ENCODE peak calls at places on chromosomes 11 and 22, in nine cellular contexts. One of them, this sample, is unnamed.
A peak's percentile ranks its signal among the peaks of the same experiment; 100 is the strongest.

GRCh38 chr22:22030493-22031182 is 48.1 kb upstream of the TOP3B start:
- DNase-seq in IMR-90: peak; percentile 50
- DNase-seq in dorsolateral prefrontal cortex: no peak
- DNase-seq in body of pancreas: no peak
- DNase-seq in AG04450: no peak
- DNase-seq in astrocyte of the spinal cord: no peak
- DNase-seq in coronary artery: no peak
- DNase-seq in brain microvascular endothelial cell: no peak
- DNase-seq in mucosa of descending colon: peak; percentile 57
- DNase-seq in this sample: no peak

GRCh38 chr11:73862971-73863370 is 13.7 kb downstream of the COA4 start:
- DNase-seq in IMR-90: no peak
- DNase-seq in dorsolateral prefrontal cortex: no peak
- DNase-seq in body of pancreas: no peak
- DNase-seq in AG04450: no peak
- DNase-seq in astrocyte of the spinal cord: no peak
- DNase-seq in coronary artery: no peak
- DNase-seq in brain microvascular endothelial cell: no peak
- DNase-seq in mucosa of descending colon: no peak
- DNase-seq in this sample: no peak

GRCh38 chr11:130631119-130631518 is 182.7 kb downstream of the ADAMTS15 start:
- DNase-seq in IMR-90: peak; percentile 95
- DNase-seq in dorsolateral prefrontal cortex: no peak
- DNase-seq in body of pancreas: no peak
- DNase-seq in AG04450: no peak
- DNase-seq in astrocyte of the spinal cord: peak; percentile 92
- DNase-seq in coronary artery: peak; percentile 14
- DNase-seq in brain microvascular endothelial cell: peak; percentile 93
- DNase-seq in mucosa of descending colon: no peak
- DNase-seq in this sample: peak; percentile 72

GRCh38 chr22:31635638-31636306 is 26.2 kb downstream of the PISD start:
- DNase-seq in IMR-90: no peak
- DNase-seq in dorsolateral prefrontal cortex: no peak
- DNase-seq in body of pancreas: peak; percentile 58
- DNase-seq in AG04450: no peak
- DNase-seq in astrocyte of the spinal cord: no peak
- DNase-seq in coronary artery: no peak
- DNase-seq in brain microvascular endothelial cell: no peak
- DNase-seq in mucosa of descending colon: peak; percentile 40
- DNase-seq in this sample: no peak

GRCh38 chr11:26665946-26666345 is 55.9 kb downstream of the SLC5A12 start:
- DNase-seq in IMR-90: no peak
- DNase-seq in dorsolateral prefrontal cortex: no peak
- DNase-seq in body of pancreas: no peak
- DNase-seq in AG04450: no peak
- DNase-seq in astrocyte of the spinal cord: no peak
- DNase-seq in coronary artery: no peak
- DNase-seq in brain microvascular endothelial cell: no peak
- DNase-seq in mucosa of descending colon: no peak
- DNase-seq in this sample: no peak

GRCh38 chr11:117610045-117610444 is 187.0 kb downstream of the DSCAML1 start:
- DNase-seq in IMR-90: peak; percentile 51
- DNase-seq in dorsolateral prefrontal cortex: no peak
- DNase-seq in body of pancreas: no peak
- DNase-seq in AG04450: no peak
- DNase-seq in astrocyte of the spinal cord: peak; percentile 8
- DNase-seq in coronary artery: no peak
- DNase-seq in brain microvascular endothelial cell: peak; percentile 70
- DNase-seq in mucosa of descending colon: no peak
- DNase-seq in this sample: no peak

GRCh38 chr22:49204599-49205214 is 623.0 kb downstream of the BRD1 start:
- DNase-seq in IMR-90: no peak
- DNase-seq in dorsolateral prefrontal cortex: peak; percentile 1
- DNase-seq in body of pancreas: no peak
- DNase-seq in AG04450: no peak
- DNase-seq in astrocyte of the spinal cord: no peak
- DNase-seq in coronary artery: peak; percentile 55
- DNase-seq in brain microvascular endothelial cell: no peak
- DNase-seq in mucosa of descending colon: no peak
- DNase-seq in this sample: no peak

GRCh38 chr11:11148598-11148997 is 204.5 kb downstream of the CSNK2A3 start:
- DNase-seq in IMR-90: no peak
- DNase-seq in dorsolateral prefrontal cortex: no peak
- DNase-seq in body of pancreas: no peak
- DNase-seq in AG04450: no peak
- DNase-seq in astrocyte of the spinal cord: no peak
- DNase-seq in coronary artery: no peak
- DNase-seq in brain microvascular endothelial cell: no peak
- DNase-seq in mucosa of descending colon: no peak
- DNase-seq in this sample: no peak

GRCh38 chr11:59878482-59878881 is at the start of gene OOSP3:
- DNase-seq in IMR-90: no peak
- DNase-seq in dorsolateral prefrontal cortex: no peak
- DNase-seq in body of pancreas: no peak
- DNase-seq in AG04450: no peak
- DNase-seq in astrocyte of the spinal cord: no peak
- DNase-seq in coronary artery: no peak
- DNase-seq in brain microvascular endothelial cell: no peak
- DNase-seq in mucosa of descending colon: no peak
- DNase-seq in this sample: no peak

GRCh38 chr11:31649567-31649966 is 140.0 kb downstream of the ELP4 start:
- DNase-seq in IMR-90: no peak
- DNase-seq in dorsolateral prefrontal cortex: no peak
- DNase-seq in body of pancreas: no peak
- DNase-seq in AG04450: no peak
- DNase-seq in astrocyte of the spinal cord: no peak
- DNase-seq in coronary artery: no peak
- DNase-seq in brain microvascular endothelial cell: no peak
- DNase-seq in mucosa of descending colon: no peak
- DNase-seq in this sample: no peak

GRCh38 chr11:82680252-82680651 is 53.4 kb downstream of the FAM181B start:
- DNase-seq in IMR-90: no peak
- DNase-seq in dorsolateral prefrontal cortex: no peak
- DNase-seq in body of pancreas: no peak
- DNase-seq in AG04450: no peak
- DNase-seq in astrocyte of the spinal cord: no peak
- DNase-seq in coronary artery: no peak
- DNase-seq in brain microvascular endothelial cell: no peak
- DNase-seq in mucosa of descending colon: no peak
- DNase-seq in this sample: no peak

GRCh38 chr22:47293368-47294221 is 531.1 kb downstream of the TBC1D22A start:
- DNase-seq in IMR-90: no peak
- DNase-seq in dorsolateral prefrontal cortex: peak; percentile 3
- DNase-seq in body of pancreas: no peak
- DNase-seq in AG04450: no peak
- DNase-seq in astrocyte of the spinal cord: no peak
- DNase-seq in coronary artery: peak; percentile 50
- DNase-seq in brain microvascular endothelial cell: no peak
- DNase-seq in mucosa of descending colon: no peak
- DNase-seq in this sample: no peak

GRCh38 chr11:134240592-134240991 is 12.6 kb downstream of the THYN1 start:
- DNase-seq in IMR-90: no peak
- DNase-seq in dorsolateral prefrontal cortex: no peak
- DNase-seq in body of pancreas: no peak
- DNase-seq in AG04450: no peak
- DNase-seq in astrocyte of the spinal cord: no peak
- DNase-seq in coronary artery: no peak
- DNase-seq in brain microvascular endothelial cell: no peak
- DNase-seq in mucosa of descending colon: no peak
- DNase-seq in this sample: no peak

GRCh38 chr11:110645253-110645652 is 67.0 kb downstream of the ARHGAP20 start:
- DNase-seq in IMR-90: no peak
- DNase-seq in dorsolateral prefrontal cortex: no peak
- DNase-seq in body of pancreas: no peak
- DNase-seq in AG04450: no peak
- DNase-seq in astrocyte of the spinal cord: no peak
- DNase-seq in coronary artery: no peak
- DNase-seq in brain microvascular endothelial cell: no peak
- DNase-seq in mucosa of descending colon: no peak
- DNase-seq in this sample: no peak

GRCh38 chr22:32411829-32412592 is at the start of gene RTCB:
- DNase-seq in IMR-90: peak; percentile 93
- DNase-seq in dorsolateral prefrontal cortex: peak; percentile 89
- DNase-seq in body of pancreas: peak; percentile 90
- DNase-seq in AG04450: peak; percentile 90
- DNase-seq in astrocyte of the spinal cord: peak; percentile 96
- DNase-seq in coronary artery: peak; percentile 88
- DNase-seq in brain microvascular endothelial cell: peak; percentile 94
- DNase-seq in mucosa of descending colon: peak; percentile 92
- DNase-seq in this sample: peak; percentile 87

GRCh38 chr11:19605500-19606371 is 106.9 kb upstream of the NAV2 start:
- DNase-seq in IMR-90: peak; percentile 68
- DNase-seq in dorsolateral prefrontal cortex: no peak
- DNase-seq in body of pancreas: peak; percentile 11
- DNase-seq in AG04450: no peak
- DNase-seq in astrocyte of the spinal cord: peak; percentile 81
- DNase-seq in coronary artery: no peak
- DNase-seq in brain microvascular endothelial cell: no peak
- DNase-seq in mucosa of descending colon: no peak
- DNase-seq in this sample: peak; percentile 80

GRCh38 chr11:64713031-64713780 is 9.8 kb downstream of the NRXN2 start:
- DNase-seq in IMR-90: peak; percentile 37
- DNase-seq in dorsolateral prefrontal cortex: no peak
- DNase-seq in body of pancreas: peak; percentile 53
- DNase-seq in AG04450: no peak
- DNase-seq in astrocyte of the spinal cord: peak; percentile 14
- DNase-seq in coronary artery: no peak
- DNase-seq in brain microvascular endothelial cell: no peak
- DNase-seq in mucosa of descending colon: no peak
- DNase-seq in this sample: no peak
- H3K4me3 ChIP-seq in IMR-90: no peak overlapping the region
- H3K4me3 ChIP-seq in dorsolateral prefrontal cortex: no peak overlapping the region
- H3K4me3 ChIP-seq in body of pancreas: no peak overlapping the region
- H3K4me3 ChIP-seq in AG04450: no peak overlapping the region
- H3K4me3 ChIP-seq in astrocyte of the spinal cord: no peak overlapping the region
- H3K4me3 ChIP-seq in coronary artery: peak overlapping the region; percentile 41
- H3K4me3 ChIP-seq in brain microvascular endothelial cell: no peak overlapping the region
- H3K4me3 ChIP-seq in mucosa of descending colon: no peak overlapping the region
- H3K4me3 ChIP-seq in this sample: no peak overlapping the region

DNA sequence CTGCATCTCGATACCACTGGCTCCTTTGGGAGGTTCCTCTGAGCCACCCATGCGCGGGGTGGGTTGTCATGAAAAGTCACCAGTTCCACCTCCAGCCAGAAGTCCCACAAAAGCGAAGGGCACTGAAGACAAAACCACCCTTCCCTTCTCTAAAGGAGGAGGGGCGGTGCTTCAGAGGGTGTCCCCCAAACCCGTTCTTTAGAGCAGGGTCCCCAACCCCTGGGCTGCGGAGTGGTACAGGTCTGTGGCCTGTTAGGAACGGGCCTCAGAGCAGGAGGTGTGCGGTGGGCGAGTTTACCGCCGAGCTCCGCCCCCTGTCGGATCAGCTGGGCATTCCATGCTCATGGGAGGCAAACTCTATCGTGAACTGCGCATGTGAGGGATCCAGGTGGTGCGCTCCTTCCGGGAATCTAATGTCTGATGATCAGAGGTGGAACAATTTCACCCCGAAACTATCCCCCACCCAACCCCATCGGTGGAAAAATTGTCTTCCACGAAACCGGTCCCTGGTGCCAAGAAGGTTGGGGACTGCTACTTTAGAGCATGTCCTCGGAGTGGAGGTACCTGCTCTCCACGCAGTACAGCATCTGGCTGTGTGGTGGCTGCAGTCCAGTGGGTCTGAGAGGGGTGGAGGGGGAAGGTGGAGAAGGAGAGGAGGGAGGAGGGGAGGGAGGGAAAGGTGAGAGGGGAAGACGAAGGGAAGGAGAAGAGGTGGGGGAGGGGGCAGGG is 72.9 kb upstream of the SEPTIN5 start:
- DNase-seq in IMR-90: no peak
- DNase-seq in dorsolateral prefrontal cortex: no peak
- DNase-seq in body of pancreas: peak; percentile 45
- DNase-seq in AG04450: no peak
- DNase-seq in astrocyte of the spinal cord: no peak
- DNase-seq in coronary artery: peak; percentile 31
- DNase-seq in brain microvascular endothelial cell: no peak
- DNase-seq in mucosa of descending colon: no peak
- DNase-seq in this sample: no peak
- TF ChIP-seq CTCF in IMR-90: peak; percentile 45
- TF ChIP-seq CTCF in dorsolateral prefrontal cortex: peak; percentile 20
- TF ChIP-seq CTCF in body of pancreas: peak; percentile 24
- TF ChIP-seq CTCF in AG04450: peak; percentile 49
- TF ChIP-seq CTCF in astrocyte of the spinal cord: peak; percentile 55
- TF ChIP-seq CTCF in coronary artery: no peak
- TF ChIP-seq CTCF in brain microvascular endothelial cell: peak; percentile 70
- TF ChIP-seq CTCF in mucosa of descending colon: no peak
- TF ChIP-seq CTCF in this sample: peak; percentile 46

GRCh38 chr11:15075162-15075526 is 1.8 kb downstream of the CALCB start:
- DNase-seq in IMR-90: no peak
- DNase-seq in dorsolateral prefrontal cortex: no peak
- DNase-seq in body of pancreas: no peak
- DNase-seq in AG04450: no peak
- DNase-seq in astrocyte of the spinal cord: no peak
- DNase-seq in coronary artery: no peak
- DNase-seq in brain microvascular endothelial cell: no peak
- DNase-seq in mucosa of descending colon: no peak
- DNase-seq in this sample: no peak
- H3K4me3 ChIP-seq in IMR-90: no peak overlapping the region
- H3K4me3 ChIP-seq in dorsolateral prefrontal cortex: no peak overlapping the region
- H3K4me3 ChIP-seq in body of pancreas: no peak overlapping the region
- H3K4me3 ChIP-seq in AG04450: no peak overlapping the region
- H3K4me3 ChIP-seq in astrocyte of the spinal cord: no peak overlapping the region
- H3K4me3 ChIP-seq in coronary artery: no peak overlapping the region
- H3K4me3 ChIP-seq in brain microvascular endothelial cell: no peak overlapping the region
- H3K4me3 ChIP-seq in mucosa of descending colon: no peak overlapping the region
- H3K4me3 ChIP-seq in this sample: no peak overlapping the region

GRCh38 chr11:128803440-128803839 is 63.7 kb downstream of the KCNJ1 start:
- DNase-seq in IMR-90: no peak
- DNase-seq in dorsolateral prefrontal cortex: peak; percentile 11
- DNase-seq in body of pancreas: no peak
- DNase-seq in AG04450: no peak
- DNase-seq in astrocyte of the spinal cord: no peak
- DNase-seq in coronary artery: no peak
- DNase-seq in brain microvascular endothelial cell: no peak
- DNase-seq in mucosa of descending colon: no peak
- DNase-seq in this sample: no peak

GRCh38 chr11:128806496-128807261 is 60.4 kb downstream of the KCNJ1 start:
- DNase-seq in IMR-90: peak; percentile 82
- DNase-seq in dorsolateral prefrontal cortex: no peak
- DNase-seq in body of pancreas: no peak
- DNase-seq in AG04450: no peak
- DNase-seq in astrocyte of the spinal cord: no peak
- DNase-seq in coronary artery: no peak
- DNase-seq in brain microvascular endothelial cell: no peak
- DNase-seq in mucosa of descending colon: no peak
- DNase-seq in this sample: no peak

GRCh38 chr11:128804481-128804880 is 62.6 kb downstream of the KCNJ1 start:
- DNase-seq in IMR-90: peak; percentile 83
- DNase-seq in dorsolateral prefrontal cortex: no peak
- DNase-seq in body of pancreas: no peak
- DNase-seq in AG04450: no peak
- DNase-seq in astrocyte of the spinal cord: peak; percentile 44
- DNase-seq in coronary artery: no peak
- DNase-seq in brain microvascular endothelial cell: peak; percentile 21
- DNase-seq in mucosa of descending colon: no peak
- DNase-seq in this sample: peak; percentile 36

GRCh38 chr11:128800871-128801417 is 66.2 kb downstream of the KCNJ1 start:
- DNase-seq in IMR-90: no peak
- DNase-seq in dorsolateral prefrontal cortex: no peak
- DNase-seq in body of pancreas: no peak
- DNase-seq in AG04450: no peak
- DNase-seq in astrocyte of the spinal cord: no peak
- DNase-seq in coronary artery: no peak
- DNase-seq in brain microvascular endothelial cell: no peak
- DNase-seq in mucosa of descending colon: no peak
- DNase-seq in this sample: no peak

GRCh38 chr11:128802358-128802981 is 64.6 kb downstream of the KCNJ1 start:
- DNase-seq in IMR-90: no peak
- DNase-seq in dorsolateral prefrontal cortex: no peak
- DNase-seq in body of pancreas: peak; percentile 29
- DNase-seq in AG04450: no peak
- DNase-seq in astrocyte of the spinal cord: no peak
- DNase-seq in coronary artery: no peak
- DNase-seq in brain microvascular endothelial cell: peak; percentile 38
- DNase-seq in mucosa of descending colon: no peak
- DNase-seq in this sample: no peak
- TF ChIP-seq CTCF in IMR-90: peak; percentile 40
- TF ChIP-seq CTCF in dorsolateral prefrontal cortex: no peak
- TF ChIP-seq CTCF in body of pancreas: peak; percentile 35
- TF ChIP-seq CTCF in AG04450: peak; percentile 48
- TF ChIP-seq CTCF in astrocyte of the spinal cord: peak; percentile 56
- TF ChIP-seq CTCF in coronary artery: no peak
- TF ChIP-seq CTCF in brain microvascular endothelial cell: peak; percentile 77
- TF ChIP-seq CTCF in mucosa of descending colon: no peak
- TF ChIP-seq CTCF in this sample: peak; percentile 65